ENCODE peak calls at places on chromosomes 16 and 17, in ten cellular contexts. K is heart right ventricle, L is A549, J is fibroblast of pulmonary artery, G is HFFc6, E is mucosa of descending colon, U is progenitor cell of endocrine pancreas, F is left lung, X is H9, R is transverse colon. A is an unnamed sample.

GRCh38 chr17:60103957-60104356 is 25.2 kb upstream of the HEATR6 start:
- DNase-seq in K (no peak), L (no peak), J (no peak), G (no peak), E (no peak), U (no peak), F (no peak), X (no peak), R (no peak), A (no peak)

GRCh38 chr16:81518439-81518757 is 73.8 kb downstream of the CMIP start:
- DNase-seq in K (no peak), L (no peak), J (no peak), G (no peak), E (peak), U (no peak), F (no peak), X (no peak), R (no peak), A (no peak)

GRCh38 chr16:1108299-1109252 is 12.5 kb upstream of the C1QTNF8 start:
- DNase-seq in K (no peak), L (no peak), J (peak), G (no peak), E (no peak), U (no peak), F (no peak), X (no peak), R (peak), A (no peak)

GRCh38 chr16:72099377-72099818 is 5.8 kb downstream of the DHX38 start:
- DNase-seq in K (peak), L (peak), J (peak), G (peak), E (no peak), U (peak), F (no peak), X (peak), R (peak), A (peak)

GRCh38 chr16:21217121-21217520 is 5.7 kb upstream of the ZP2 start:
- DNase-seq in K (no peak), L (no peak), J (no peak), G (no peak), E (no peak), U (no peak), F (no peak), X (no peak), R (no peak), A (no peak)

GRCh38 chr16:17194190-17194780 is 276.5 kb downstream of the XYLT1 start:
- DNase-seq in K (peak), L (no peak), J (peak), G (no peak), E (peak), U (peak), F (peak), X (peak), R (peak), A (peak)

GRCh38 chr17:81336930-81337325 is 41.8 kb upstream of the SLC38A10 start:
- DNase-seq in K (no peak), L (no peak), J (no peak), G (no peak), E (peak), U (no peak), F (peak), X (peak), R (peak), A (no peak)

GRCh38 chr17:38852771-38853291 is 690 bp downstream of the RPL23 start:
- DNase-seq in K (no peak), L (no peak), J (no peak), G (no peak), E (no peak), U (no peak), F (no peak), X (no peak), R (no peak), A (no peak)

GRCh38 chr17:73494955-73495349 is 149.3 kb downstream of the SDK2 start:
- DNase-seq in K (no peak), L (no peak), J (no peak), G (no peak), E (no peak), U (no peak), F (no peak), X (no peak), R (no peak), A (no peak)

GRCh38 chr16:7513429-7513828 is 180.8 kb downstream of the RBFOX1 start:
- DNase-seq in K (no peak), L (no peak), J (no peak), G (no peak), E (no peak), U (no peak), F (no peak), X (peak), R (no peak), A (no peak)

GRCh38 chr16:57260294-57260929 is 15.4 kb downstream of the ARL2BP start:
- DNase-seq in K (no peak), L (no peak), J (peak), G (peak), E (peak), U (no peak), F (no peak), X (peak), R (peak), A (peak)

GRCh38 chr17:78242024-78242742 is 10.8 kb downstream of the TMEM235 start:
- DNase-seq in K (no peak), L (no peak), J (no peak), G (no peak), E (no peak), U (no peak), F (peak), X (no peak), R (no peak), A (no peak)

GRCh38 chr17:34781071-34781470 is 180.2 kb downstream of the CCT6B start:
- DNase-seq in K (no peak), L (no peak), J (no peak), G (no peak), E (no peak), U (no peak), F (no peak), X (no peak), R (no peak), A (no peak)

GRCh38 chr17:17723354-17724261 is 42.4 kb downstream of the RAI1 start:
- DNase-seq in K (no peak), L (no peak), J (peak), G (peak), E (no peak), U (no peak), F (peak), X (peak), R (no peak), A (peak)

GRCh38 chr17:6548578-6549330 is 7.6 kb downstream of the PITPNM3 start:
- DNase-seq in K (peak), L (no peak), J (no peak), G (no peak), E (no peak), U (no peak), F (peak), X (no peak), R (peak), A (no peak)
- TF ChIP-seq CTCF in K (no peak), L (no peak), J (no peak), G (no peak), E (no peak), U (no peak), F (no peak), X (no peak), R (no peak), A (no peak)

DNA sequence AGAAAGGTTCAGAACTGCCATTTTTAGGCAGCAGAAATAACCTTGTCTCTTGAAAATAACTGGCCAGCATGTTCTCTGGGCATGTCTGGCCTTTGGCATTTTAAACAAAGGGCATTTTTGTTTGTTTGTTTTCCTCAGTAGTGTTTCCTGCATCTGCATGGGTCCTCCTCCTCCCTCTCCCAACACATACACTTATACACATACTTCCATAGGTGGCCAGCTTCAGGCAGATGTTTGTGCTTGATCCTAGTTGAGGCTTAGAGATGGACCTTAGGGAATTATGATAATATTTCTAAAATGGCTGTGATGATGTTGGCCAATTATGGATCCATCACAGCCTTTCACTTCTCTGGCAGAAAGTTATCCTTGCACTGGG is 7.2 kb downstream of the TBX4 start:
- DNase-seq in K (no peak), L (no peak), J (no peak), G (no peak), E (no peak), U (no peak), F (no peak), X (no peak), R (no peak), A (no peak)
- TF ChIP-seq CTCF in K (no peak), L (no peak), J (no peak), G (no peak), E (no peak), U (no peak), F (no peak), X (no peak), R (no peak), A (no peak)

GRCh38 chr16:51376080-51376479 is 225.0 kb upstream of the SALL1 start:
- DNase-seq in K (no peak), L (no peak), J (no peak), G (no peak), E (no peak), U (no peak), F (no peak), X (no peak), R (no peak), A (no peak)
- TF ChIP-seq CTCF in K (no peak), L (peak), J (no peak), G (peak), E (no peak), U (no peak), F (no peak), X (peak), R (no peak), A (peak)

GRCh38 chr16:77624085-77624484 is 98.2 kb upstream of the NUDT7 start:
- DNase-seq in K (no peak), L (no peak), J (no peak), G (no peak), E (no peak), U (no peak), F (no peak), X (no peak), R (no peak), A (no peak)
- TF ChIP-seq CTCF in K (no peak), L (no peak), J (no peak), G (no peak), E (no peak), U (no peak), F (no peak), X (no peak), R (no peak), A (no peak)

DNA sequence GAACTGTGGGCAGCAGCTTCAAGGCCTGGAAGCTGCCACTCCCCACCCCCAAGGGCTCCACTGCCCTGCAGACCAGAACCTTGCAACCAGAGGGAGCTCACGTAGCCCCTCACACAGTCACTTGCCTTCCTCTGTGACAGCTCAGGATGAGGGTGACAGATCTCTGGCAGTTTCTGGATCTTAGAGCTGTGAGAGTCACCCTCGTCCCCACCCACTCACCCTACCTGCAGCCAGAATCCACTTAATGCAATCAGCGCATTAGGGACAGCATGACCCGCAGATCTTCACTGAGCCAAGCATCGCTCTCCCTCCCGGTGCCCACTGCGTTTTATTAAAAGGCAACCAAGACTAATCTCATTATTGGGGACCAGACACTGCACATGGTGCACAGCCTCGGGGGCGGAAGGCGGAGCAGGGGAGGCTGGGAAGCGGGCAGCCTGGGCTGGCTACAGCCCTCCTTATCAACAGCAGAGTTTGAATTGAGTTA is 3.5 kb downstream of the CYB561 start:
- DNase-seq in K (no peak), L (no peak), J (no peak), G (no peak), E (no peak), U (no peak), F (peak), X (peak), R (no peak), A (no peak)
- TF ChIP-seq CTCF in K (peak), L (peak), J (peak), G (no peak), E (no peak), U (no peak), F (no peak), X (peak), R (no peak), A (no peak)

GRCh38 chr16:87190288-87191240 is 126.6 kb downstream of the C16orf95 start:
- DNase-seq in K (no peak), L (no peak), J (no peak), G (no peak), E (no peak), U (no peak), F (no peak), X (no peak), R (no peak), A (no peak)
- TF ChIP-seq CTCF in K (no peak), L (no peak), J (peak), G (peak), E (no peak), U (peak), F (no peak), X (peak), R (no peak), A (peak)

DNA sequence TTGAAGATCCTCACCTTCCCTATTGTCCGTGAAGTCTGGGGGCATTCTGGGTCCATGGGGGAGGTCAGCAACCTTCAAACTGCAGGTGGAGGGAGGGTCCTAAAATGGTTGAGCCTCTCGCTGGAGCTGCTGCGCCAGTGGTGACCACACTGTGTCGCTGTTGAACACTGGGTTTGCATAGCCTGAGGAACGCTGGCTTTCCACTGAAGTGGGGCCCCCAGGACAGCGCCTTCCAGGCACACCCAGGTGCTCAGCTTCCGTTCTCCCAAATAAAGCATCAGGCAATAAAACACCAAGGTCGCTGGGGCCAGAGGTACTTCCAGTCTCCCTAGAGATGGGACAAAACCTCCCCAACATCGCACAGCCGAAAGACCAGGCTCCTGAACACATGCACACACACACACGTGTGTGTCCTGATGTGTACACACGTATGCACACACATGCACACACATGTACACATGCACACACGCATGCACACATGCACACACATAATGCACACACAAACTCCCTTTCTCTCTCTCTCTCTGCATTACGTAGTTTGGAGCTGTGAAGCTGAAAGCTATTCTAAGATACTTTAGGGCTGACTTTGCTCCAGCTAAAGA is 120.6 kb downstream of the IRF8 start:
- DNase-seq in K (no peak), L (no peak), J (no peak), G (no peak), E (no peak), U (no peak), F (no peak), X (peak), R (no peak), A (no peak)
- TF ChIP-seq CTCF in K (no peak), L (no peak), J (peak), G (peak), E (no peak), U (peak), F (no peak), X (peak), R (no peak), A (peak)

A was measured in neural crest cell.